ENCODE peak calls at places on chromosomes 3 and 15, in seven cellular contexts. J, S, O, T, I, F and W are unnamed samples.
A peak's percentile ranks its signal among the peaks of the same experiment; 100 is the strongest.

GRCh38 chr3:14209596-14210280 is 31.1 kb downstream of the LSM3 start:
- DNase-seq in I (peak; percentile 50), F (no peak), J (no peak), O (no peak), S (no peak), T (no peak), W (no peak)

GRCh38 chr3:15899438-15899837 is 101.7 kb upstream of the ANKRD28 start:
- DNase-seq in J (no peak), O (no peak), T (no peak), S (no peak), I (peak; percentile 40), F (no peak), W (no peak)

GRCh38 chr3:16916840-16917239 is 32.1 kb downstream of the PLCL2 start:
- DNase-seq in F (no peak), O (no peak), J (no peak), T (no peak), S (no peak), I (no peak), W (no peak)

GRCh38 chr3:148162132-148162531 is 535.6 kb upstream of the AGTR1 start:
- DNase-seq in S (no peak), J (no peak), I (peak; percentile 15), F (no peak), T (no peak), O (no peak), W (no peak)

GRCh38 chr15:40118473-40118872 is 9.8 kb upstream of the BMF start:
- DNase-seq in S (no peak), T (no peak), O (no peak), J (no peak), I (peak; percentile 36), F (no peak), W (no peak)

GRCh38 chr3:152284906-152285305 is 16.2 kb downstream of the MBNL1 start:
- DNase-seq in S (no peak), T (no peak), F (no peak), I (no peak), O (no peak), J (no peak), W (no peak)

GRCh38 chr15:65824941-65825544 is 33.0 kb upstream of the DENND4A start:
- DNase-seq in T (no peak), O (no peak), S (no peak), F (no peak), J (no peak), I (peak; percentile 79), W (no peak)

GRCh38 chr3:30655187-30655812 is 48.9 kb downstream of the TGFBR2 start:
- DNase-seq in O (no peak), S (no peak), F (peak; percentile 47), T (no peak), I (peak; percentile 72), J (no peak), W (peak; percentile 51)

GRCh38 chr15:59473226-59473625 is 35.2 kb downstream of the FAM81A start:
- DNase-seq in F (no peak), J (no peak), T (no peak), I (peak; percentile 16), S (no peak), O (no peak), W (no peak)

GRCh38 chr3:194093822-194094221 is 42.1 kb upstream of the HES1 start:
- DNase-seq in O (no peak), S (no peak), I (no peak), T (no peak), F (no peak), J (no peak), W (no peak)

GRCh38 chr15:87293016-87293415 is 963.5 kb downstream of the NTRK3 start:
- DNase-seq in I (no peak), J (no peak), T (no peak), F (no peak), S (no peak), O (no peak), W (no peak)

GRCh38 chr15:91919014-91919534 is 65.6 kb downstream of the SLCO3A1 start:
- DNase-seq in O (no peak), J (no peak), F (no peak), S (no peak), I (no peak), T (no peak), W (no peak)

GRCh38 chr3:146577662-146578061 is 27.5 kb downstream of the PLSCR5 start:
- DNase-seq in I (peak; percentile 84), O (no peak), J (no peak), F (no peak), T (no peak), S (no peak), W (peak; percentile 2)

GRCh38 chr15:65646486-65646885 is 24.7 kb downstream of the SLC24A1 start:
- DNase-seq in O (no peak), S (no peak), F (no peak), I (no peak), T (no peak), J (no peak), W (no peak)

GRCh38 chr3:109023656-109024254 is 70.1 kb upstream of the GUCA1C start:
- DNase-seq in F (peak; percentile 19), J (peak; percentile 21), O (no peak), I (peak; percentile 64), T (peak; percentile 3), S (peak; percentile 36), W (peak; percentile 21)

GRCh38 chr3:138440137-138440536 is 5.7 kb downstream of the ESYT3 start:
- DNase-seq in S (no peak), O (peak; percentile 93), T (no peak), F (no peak), J (no peak), I (peak; percentile 38), W (no peak)

GRCh38 chr15:52745326-52746161 is 44.6 kb downstream of the ONECUT1 start:
- DNase-seq in T (no peak), I (no peak), O (no peak), J (no peak), F (no peak), S (no peak), W (no peak)

GRCh38 chr3:98110191-98110908 is 20.2 kb upstream of the OR5H1 start:
- DNase-seq in S (no peak), J (no peak), I (no peak), F (no peak), T (no peak), O (no peak), W (no peak)

GRCh38 chr15:34644851-34645250 is 61.4 kb upstream of the GOLGA8B start:
- DNase-seq in I (no peak), J (no peak), O (no peak), T (no peak), F (no peak), S (no peak), W (no peak)

GRCh38 chr15:79897380-79897678 is 515 bp upstream of the MTHFS start:
- DNase-seq in I (no peak), T (no peak), F (no peak), S (no peak), J (no peak), O (no peak), W (no peak)

GRCh38 chr15:85993116-85993515 is 86.6 kb upstream of the AGBL1 start:
- DNase-seq in T (no peak), S (no peak), I (no peak), J (no peak), F (no peak), O (no peak), W (no peak)

GRCh38 chr15:90086868-90087268 is 15.4 kb downstream of the IDH2 start:
- DNase-seq in T (no peak), O (peak; percentile 74), I (peak; percentile 53), F (no peak), J (no peak), S (peak; percentile 57), W (peak; percentile 18)

GRCh38 chr3:131393056-131393455 is 11.5 kb downstream of the NUDT16 start:
- DNase-seq in T (no peak), S (no peak), O (no peak), J (no peak), I (peak; percentile 26), F (no peak), W (no peak)

DNA sequence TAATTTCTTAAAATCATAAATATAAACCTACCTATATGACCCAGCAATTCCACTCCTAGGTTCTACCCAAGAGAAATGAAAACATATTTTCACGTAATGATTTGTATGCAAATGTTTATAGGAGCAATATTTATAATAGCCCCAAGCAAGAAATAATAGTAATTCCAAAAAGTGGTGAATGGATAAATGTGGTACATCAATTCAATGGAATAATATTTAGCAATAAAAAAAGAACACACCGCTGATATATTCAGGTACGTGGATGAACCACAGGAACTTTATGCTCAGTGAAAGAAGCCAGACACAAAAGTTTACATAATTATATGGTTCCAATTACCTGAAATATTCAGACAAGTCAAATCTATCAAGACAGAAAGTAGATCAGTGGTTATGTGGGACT is 49.9 kb downstream of the ACAD9 start:
- DNase-seq in S (no peak), O (no peak), J (no peak), T (no peak), I (no peak), F (no peak), W (no peak)
- H3K9me3 ChIP-seq in S (peaks cover 12% of the 10 kb centered on the region), O (no peaks in the 10 kb centered on the region), J (peaks cover 41% of the 10 kb centered on the region), T (no peaks in the 10 kb centered on the region), I (no peaks in the 10 kb centered on the region), F (peaks cover 4% of the 10 kb centered on the region), W (peaks cover 5% of the 10 kb centered on the region)

DNA sequence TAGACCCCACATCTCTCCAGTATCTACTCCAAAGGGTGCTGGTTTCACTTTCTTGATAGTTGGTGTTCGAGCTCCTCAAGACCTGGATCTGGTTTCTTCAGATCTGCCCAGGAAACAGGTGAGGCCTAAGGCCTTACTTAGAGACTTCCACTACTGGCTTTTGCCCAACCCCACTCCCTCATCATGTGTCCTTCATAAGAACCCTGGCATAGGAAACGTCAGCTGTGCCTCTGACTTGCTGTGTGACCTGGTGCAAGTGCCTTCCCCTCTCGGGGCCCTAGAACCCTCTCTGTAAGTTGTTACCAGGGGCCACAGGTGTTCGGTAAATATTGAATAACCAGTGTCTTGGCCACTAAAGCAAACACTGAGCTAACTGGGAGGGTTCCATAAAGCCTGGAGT is 3.9 kb downstream of the OXTR start:
- DNase-seq in I (no peak), O (no peak), J (no peak), T (no peak), S (no peak), F (no peak), W (no peak)
- H3K9me3 ChIP-seq in I (no peaks in the 10 kb centered on the region), O (no peaks in the 10 kb centered on the region), J (peaks cover 23% of the 10 kb centered on the region), T (no peaks in the 10 kb centered on the region), S (no peaks in the 10 kb centered on the region), F (no peaks in the 10 kb centered on the region), W (no peaks in the 10 kb centered on the region)

DNA sequence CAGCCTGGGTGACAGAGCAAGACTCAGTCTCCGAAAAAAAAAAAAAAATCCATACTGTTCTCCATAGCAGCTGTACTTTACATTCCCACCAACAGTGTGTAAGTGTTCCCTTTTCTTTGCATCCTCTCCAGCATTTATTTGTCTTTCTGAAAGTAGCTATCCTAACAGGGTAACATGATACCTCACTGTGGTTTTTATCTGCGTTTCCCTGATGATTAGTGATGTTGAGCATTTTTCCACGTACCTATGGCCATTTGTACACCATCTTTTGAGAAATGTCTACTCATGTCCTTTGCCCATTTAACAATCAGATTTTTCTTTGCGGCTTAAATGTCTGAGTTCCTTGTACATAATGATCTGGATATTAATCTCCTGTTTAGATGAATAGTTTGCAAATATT is 119.3 kb downstream of the RFX7 start:
- DNase-seq in S (no peak), F (no peak), T (no peak), J (no peak), I (no peak), O (no peak), W (no peak)
- H3K9me3 ChIP-seq in S (peaks cover 18% of the 10 kb centered on the region), F (peaks cover 27% of the 10 kb centered on the region), T (peaks cover 21% of the 10 kb centered on the region), J (peaks cover 89% of the 10 kb centered on the region), I (peaks cover 5% of the 10 kb centered on the region), O (peaks cover 23% of the 10 kb centered on the region), W (peaks cover 6% of the 10 kb centered on the region)

DNA sequence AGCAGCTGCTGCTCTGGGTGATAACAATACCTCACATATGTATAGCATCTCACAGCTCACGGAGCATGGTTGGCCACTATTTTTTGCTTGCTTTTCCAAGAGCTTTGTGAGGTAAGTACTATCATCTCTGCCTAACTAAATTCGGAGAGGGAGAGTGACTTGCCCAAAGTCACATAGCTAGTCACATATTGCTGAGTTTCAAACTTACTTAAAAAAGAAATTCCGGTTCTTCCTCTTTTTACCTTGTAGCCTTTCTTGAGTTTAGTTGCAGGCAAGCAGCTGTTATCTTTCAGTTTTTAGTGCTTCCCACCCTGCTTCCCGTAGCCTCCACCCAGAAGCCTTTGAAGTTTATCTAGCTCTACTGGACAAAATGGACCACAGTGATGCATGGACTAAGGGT is 309.2 kb downstream of the PDCD6IP start:
- DNase-seq in F (peak; percentile 51), S (no peak), J (no peak), O (no peak), I (no peak), T (no peak), W (no peak)
- H3K9me3 ChIP-seq in F (no peaks in the 10 kb centered on the region), S (no peaks in the 10 kb centered on the region), J (no peaks in the 10 kb centered on the region), O (no peaks in the 10 kb centered on the region), I (no peaks in the 10 kb centered on the region), T (no peaks in the 10 kb centered on the region), W (no peaks in the 10 kb centered on the region)